ENCODE peak calls at places on chromosome X, in four cellular contexts. V is endothelial cell, G is hepatocyte, J is AG09309. Q is an unnamed sample.

GRCh38 chrX:78595901-78596502 is 63.1 kb downstream of the RTL3 start:
- DNase-seq in J (no peak), G (no peak), V (peak), Q (no peak)

GRCh38 chrX:47224896-47225290 is 6.4 kb downstream of the CDK16 start:
- DNase-seq in J (no peak), V (no peak), G (no peak), Q (no peak)

GRCh38 chrX:115366535-115366934 is 77.0 kb downstream of the LUZP4 start:
- DNase-seq in V (no peak), G (no peak), J (no peak), Q (no peak)

GRCh38 chrX:154305481-154306205 is 10.0 kb downstream of the TKTL1 start:
- DNase-seq in V (no peak), G (no peak), J (no peak), Q (no peak)

GRCh38 chrX:133258481-133258880 is 40.3 kb upstream of the TFDP3 start:
- DNase-seq in G (no peak), J (no peak), V (no peak), Q (no peak)

GRCh38 chrX:139642241-139642927 is 65.6 kb downstream of the MCF2 start:
- DNase-seq in G (no peak), J (no peak), V (no peak), Q (no peak)

GRCh38 chrX:42219231-42219630 is 295.9 kb upstream of the CASK start:
- DNase-seq in V (no peak), G (no peak), J (no peak), Q (no peak)

GRCh38 chrX:154477891-154478477 is 1.1 kb downstream of the LAGE3 start:
- DNase-seq in J (no peak), V (no peak), G (no peak), Q (no peak)

GRCh38 chrX:14902536-14902935 is 29.3 kb downstream of the MOSPD2 start:
- DNase-seq in V (no peak), G (no peak), J (no peak), Q (no peak)

GRCh38 chrX:7170903-7171302 is 22.9 kb upstream of the PUDP start:
- DNase-seq in J (no peak), G (peak), V (peak), Q (peak)

GRCh38 chrX:134670241-134670811 is 12.1 kb upstream of the PLAC1 start:
- DNase-seq in G (peak), V (no peak), J (no peak), Q (no peak)

GRCh38 chrX:30561191-30561590 is 16.4 kb downstream of the TASL start:
- DNase-seq in G (no peak), J (no peak), V (no peak), Q (no peak)

GRCh38 chrX:141936080-141936479 is 32.4 kb downstream of the MAGEC1 start:
- DNase-seq in V (no peak), G (no peak), J (no peak), Q (no peak)

GRCh38 chrX:13506574-13506973 is 62.8 kb upstream of the EGFL6 start:
- DNase-seq in G (peak), J (peak), V (peak), Q (peak)

GRCh38 chrX:12617241-12617640 is 174.0 kb upstream of the PRPS2 start:
- DNase-seq in J (no peak), V (no peak), G (no peak), Q (no peak)

GRCh38 chrX:114344756-114345155 is 239.1 kb upstream of the HTR2C start:
- DNase-seq in J (no peak), G (peak), V (no peak), Q (no peak)

GRCh38 chrX:106973433-106974149 is 26.4 kb downstream of the MORC4 start:
- DNase-seq in G (no peak), J (no peak), V (no peak), Q (no peak)

GRCh38 chrX:150757371-150757770 is 64.2 kb downstream of the MTMR1 start:
- DNase-seq in J (no peak), V (no peak), G (no peak), Q (no peak)

GRCh38 chrX:319579-320125 is 1.1 kb upstream of the GTPBP6 start:
- DNase-seq in G (no peak), J (no peak), V (peak), Q (no peak)

GRCh38 chrX:136168929-136169735 is 21.8 kb downstream of the FHL1 start:
- DNase-seq in J (peak), G (peak), V (peak), Q (no peak)

GRCh38 chrX:68894513-68895338 is 65.9 kb downstream of the EFNB1 start:
- DNase-seq in V (peak), G (peak), J (no peak), Q (no peak)

GRCh38 chrX:10239611-10240064 is 82.9 kb downstream of the CLCN4 start:
- DNase-seq in G (no peak), J (peak), V (no peak), Q (no peak)

GRCh38 chrX:126165401-126165720 is 728 bp downstream of the DCAF12L2 start:
- DNase-seq in V (no peak), J (no peak), G (no peak), Q (no peak)

GRCh38 chrX:4268676-4269075 is 555.2 kb upstream of the PRKX start:
- DNase-seq in G (no peak), J (no peak), V (no peak), Q (no peak)

GRCh38 chrX:105136786-105137185 is 83.7 kb downstream of the TEX13A start:
- DNase-seq in V (no peak), G (no peak), J (no peak), Q (no peak)

GRCh38 chrX:141375011-141375730 is 132.9 kb upstream of the SPANXC start:
- DNase-seq in J (no peak), V (no peak), G (no peak), Q (no peak)

GRCh38 chrX:94645727-94646126 is 971.7 kb downstream of the FAM133A start:
- DNase-seq in J (no peak), G (no peak), V (no peak), Q (no peak)

GRCh38 chrX:49892552-49892951 is 13.3 kb downstream of the USP27X start:
- DNase-seq in J (no peak), V (no peak), G (no peak), Q (no peak)

GRCh38 chrX:56761167-56761566 is 32.1 kb downstream of the NBDY start:
- DNase-seq in V (no peak), G (no peak), J (no peak), Q (no peak)

GRCh38 chrX:55008571-55009358 is 8.6 kb downstream of the APEX2 start:
- DNase-seq in V (no peak), J (peak), G (no peak), Q (no peak)

GRCh38 chrX:20995829-20996228 is 378.4 kb upstream of the CNKSR2 start:
- DNase-seq in V (no peak), J (no peak), G (no peak), Q (no peak)

GRCh38 chrX:149151805-149152757 is 353.0 kb downstream of the IDS start:
- DNase-seq in V (no peak), G (no peak), J (no peak), Q (no peak)
- TF ChIP-seq CTCF in V (no peak), G (no peak), J (no peak), Q (no peak)

GRCh38 chrX:122279746-122280145 is 904.3 kb upstream of the GRIA3 start:
- DNase-seq in J (no peak), G (no peak), V (no peak), Q (no peak)
- TF ChIP-seq CTCF in J (no peak), G (no peak), V (no peak), Q (no peak)

GRCh38 chrX:72001906-72002305 is 91.3 kb downstream of the NHSL2 start:
- DNase-seq in V (no peak), G (no peak), J (no peak), Q (no peak)

GRCh38 chrX:71997320-71997719 is 86.7 kb downstream of the NHSL2 start:
- DNase-seq in J (no peak), V (no peak), G (no peak), Q (no peak)

GRCh38 chrX:71998836-71999509 is 88.3 kb downstream of the NHSL2 start:
- DNase-seq in J (no peak), G (no peak), V (peak), Q (no peak)

GRCh38 chrX:72001471-72001870 is 90.8 kb downstream of the NHSL2 start:
- DNase-seq in V (peak), G (no peak), J (no peak), Q (no peak)

DNA sequence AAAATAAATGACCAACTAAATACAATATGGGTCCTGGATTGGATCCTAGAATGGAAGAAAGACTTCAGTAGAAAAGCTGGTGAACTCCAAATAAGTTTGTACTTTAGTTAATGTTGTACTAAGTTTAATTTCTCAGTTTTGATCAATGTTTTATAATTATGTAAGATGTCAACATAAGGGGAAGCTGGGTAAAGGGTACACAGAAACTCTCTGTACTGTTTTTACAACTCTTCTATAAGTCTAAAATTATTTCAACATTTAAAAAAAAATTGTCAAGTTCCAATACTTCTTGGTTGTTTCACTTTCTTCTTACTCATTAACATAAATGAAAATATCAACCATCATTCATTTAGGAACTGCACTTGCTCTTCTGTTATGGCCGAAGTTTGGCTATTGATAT is 88.9 kb downstream of the NHSL2 start:
- DNase-seq in V (no peak), G (no peak), J (no peak), Q (no peak)
- TF ChIP-seq CTCF in V (no peak), G (no peak), J (no peak), Q (no peak)

DNA sequence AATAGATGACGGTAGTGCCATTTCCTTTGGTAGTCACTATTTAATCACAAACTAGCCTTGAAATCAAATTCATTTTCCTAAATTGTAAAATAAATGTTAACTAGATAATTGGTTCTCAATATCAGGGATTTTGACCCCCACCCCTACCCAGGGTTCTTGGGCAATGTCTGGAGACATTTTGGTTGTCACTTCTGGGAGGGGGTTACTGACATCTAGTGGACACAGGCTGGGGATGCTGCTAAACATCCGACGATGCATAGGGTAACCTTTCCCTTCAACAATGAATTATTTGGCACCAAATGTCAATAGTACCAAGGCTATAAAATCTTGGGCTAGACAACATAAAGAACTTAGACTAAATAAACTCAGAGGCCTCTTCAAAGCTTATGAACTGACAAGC is 285.8 kb upstream of the TRPC5 start:
- DNase-seq in G (no peak), V (peak), J (no peak), Q (no peak)
- TF ChIP-seq CTCF in G (peak), V (no peak), J (no peak), Q (no peak)

GRCh38 chrX:145910017-145910416 is 92.4 kb downstream of the SLITRK2 start:
- DNase-seq in J (no peak), G (no peak), V (no peak), Q (no peak)
- TF ChIP-seq CTCF in J (no peak), G (no peak), V (no peak), Q (no peak)

GRCh38 chrX:97311066-97311778 is 427.5 kb downstream of the RPA4 start:
- DNase-seq in G (no peak), V (no peak), J (no peak), Q (no peak)

GRCh38 chrX:97310373-97310772 is 426.7 kb downstream of the RPA4 start:
- DNase-seq in J (no peak), G (no peak), V (no peak), Q (no peak)

GRCh38 chrX:97320305-97320704 is 436.6 kb downstream of the RPA4 start:
- DNase-seq in G (no peak), J (no peak), V (no peak), Q (no peak)

GRCh38 chrX:97314348-97314747 is 430.6 kb downstream of the RPA4 start:
- DNase-seq in J (no peak), G (no peak), V (no peak), Q (no peak)

DNA sequence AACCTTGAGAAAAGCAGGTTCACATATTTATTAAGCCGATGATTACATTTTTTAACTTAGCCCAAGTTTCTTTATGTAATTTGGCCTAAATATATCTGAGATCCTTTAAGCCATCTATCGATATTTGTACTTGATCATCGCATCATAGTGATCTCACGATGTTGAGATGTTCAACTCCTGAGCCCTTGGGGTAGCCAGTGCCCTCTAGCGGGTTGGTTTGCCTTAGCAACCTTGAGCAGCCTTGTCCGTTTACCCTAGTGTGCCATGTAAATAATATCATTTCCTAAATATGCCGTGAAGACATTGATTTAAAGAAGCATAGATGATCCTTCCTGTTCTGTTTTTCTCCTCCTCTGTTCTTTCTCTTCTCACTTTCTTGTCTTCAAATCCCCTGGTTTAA is 432.2 kb downstream of the RPA4 start:
- DNase-seq in J (no peak), V (peak), G (no peak), Q (no peak)
- TF ChIP-seq CTCF in J (peak), V (no peak), G (peak), Q (no peak)

DNA sequence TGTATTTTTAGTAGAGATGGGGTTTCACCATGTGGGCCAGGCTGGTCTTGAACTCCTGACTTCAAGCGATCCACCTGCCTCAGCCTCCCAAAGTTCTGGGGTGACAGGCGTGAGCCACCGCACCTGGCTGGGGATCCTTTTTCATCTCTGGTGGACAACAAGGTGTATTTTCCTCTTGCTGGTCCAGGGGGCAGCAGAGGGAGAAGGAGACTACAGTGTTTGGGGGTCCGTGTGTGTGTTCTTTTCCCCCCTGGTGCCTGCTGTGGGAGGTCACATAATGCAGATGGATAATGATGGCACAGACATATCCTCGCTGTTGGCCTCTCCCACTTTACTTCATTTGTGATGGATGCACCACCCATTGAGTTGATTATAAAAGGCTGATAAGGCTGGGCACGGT is 39.0 kb upstream of the CD99 start:
- DNase-seq in V (no peak), G (no peak), J (no peak), Q (no peak)
- TF ChIP-seq CTCF in V (peak), G (no peak), J (no peak), Q (no peak)

DNA sequence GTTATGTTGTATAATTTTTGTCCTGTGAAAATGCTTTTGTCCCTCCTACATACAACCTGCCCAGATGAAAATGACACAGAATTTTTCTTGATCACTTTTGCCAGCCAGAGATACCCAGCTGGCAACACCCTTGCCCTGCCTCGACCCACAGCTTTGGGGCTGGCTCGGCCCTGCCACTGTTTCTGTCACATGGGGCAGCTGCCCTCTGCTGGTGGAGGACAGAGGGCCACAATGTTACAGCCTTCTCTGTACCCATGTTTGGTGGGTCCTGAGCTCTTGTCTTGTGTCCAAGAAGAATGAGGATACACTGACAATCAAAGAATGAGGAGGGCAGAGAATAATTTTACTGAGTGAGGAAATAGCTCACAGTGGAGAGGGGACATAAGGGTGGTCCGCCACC is 31.1 kb downstream of the BMP15 start:
- DNase-seq in G (peak), V (no peak), J (no peak), Q (no peak)
- TF ChIP-seq CTCF in G (no peak), V (no peak), J (peak), Q (no peak)

GRCh38 chrX:44871114-44871645 is 1.8 kb upstream of the KDM6A start:
- DNase-seq in G (peak), J (no peak), V (no peak), Q (no peak)

GRCh38 chrX:44874481-44875184 is 1.6 kb downstream of the KDM6A start:
- DNase-seq in J (no peak), V (no peak), G (peak), Q (no peak)

GRCh38 chrX:44873415-44874270 is 655 bp downstream of the KDM6A start:
- DNase-seq in V (peak), J (no peak), G (peak), Q (peak)

GRCh38 chrX:44872817-44873414 is at the start of gene KDM6A:
- DNase-seq in J (peak), V (peak), G (peak), Q (peak)

DNA sequence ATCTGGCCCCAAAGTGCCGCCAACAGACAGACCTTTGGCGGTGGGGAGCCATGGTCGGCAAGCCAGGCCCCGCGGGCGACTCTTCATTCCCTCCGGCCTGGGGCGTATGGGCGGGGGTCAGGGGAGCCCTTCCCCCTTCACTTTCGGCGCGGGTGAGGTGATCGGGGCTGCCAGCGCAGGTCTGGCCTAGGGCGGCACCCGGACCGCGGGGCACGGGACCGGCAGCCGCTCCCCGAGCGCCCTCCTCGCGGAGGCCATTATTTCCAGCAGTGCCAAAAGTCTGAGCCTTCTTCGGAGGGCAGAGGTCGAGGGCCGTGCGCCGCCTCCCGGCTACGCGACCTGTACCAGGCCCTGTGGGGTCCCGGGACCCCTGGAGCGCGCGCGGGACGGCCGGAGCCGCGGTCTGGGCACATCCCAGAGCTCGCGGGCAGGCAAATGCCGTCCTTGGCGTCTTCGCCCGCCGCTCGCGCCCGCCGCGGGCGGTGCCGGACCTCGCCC is 620 bp upstream of the KDM6A start:
- DNase-seq in V (peak), J (no peak), G (peak), Q (peak)
- TF ChIP-seq CTCF in V (no peak), J (no peak), G (no peak), Q (no peak)

Q was measured in natural killer cell.